ENCODE peak calls at places on chromosomes 13 and 19, in eight cellular contexts. D, Y, R, V, A, U, C and S are unnamed samples.

GRCh38 chr19:39645800-39646411 is 9.8 kb upstream of the LGALS16 start:
- DNase-seq in D (peak), Y (no peak), R (no peak), V (no peak), A (no peak), U (no peak), C (no peak), S (no peak)

GRCh38 chr19:13797870-13798269 is 2.6 kb downstream of the ZSWIM4 start:
- DNase-seq in D (no peak), Y (no peak), R (peak), V (no peak), A (no peak), U (no peak), C (no peak), S (no peak)

GRCh38 chr13:81927347-81927746 is 1586.4 kb upstream of the SPRY2 start:
- DNase-seq in D (no peak), Y (no peak), R (no peak), V (no peak), A (no peak), U (no peak), C (no peak), S (no peak)

GRCh38 chr19:58563823-58564222 is 5.4 kb upstream of the UBE2M start:
- DNase-seq in D (no peak), Y (no peak), R (no peak), V (no peak), A (no peak), U (no peak), C (no peak), S (no peak)

GRCh38 chr13:20964904-20965303 is 62.4 kb upstream of the XPO4 start:
- DNase-seq in D (no peak), Y (peak), R (no peak), V (no peak), A (no peak), U (no peak), C (no peak), S (no peak)

GRCh38 chr19:48970139-48970766 is 5.1 kb downstream of the FTL start:
- DNase-seq in D (no peak), Y (no peak), R (no peak), V (no peak), A (no peak), U (no peak), C (no peak), S (no peak)

GRCh38 chr13:24254151-24254810 is 55.1 kb upstream of the C1QTNF9 start:
- DNase-seq in D (no peak), Y (no peak), R (peak), V (peak), A (no peak), U (peak), C (no peak), S (no peak)

GRCh38 chr13:21234537-21234936 is 58.1 kb downstream of the MRPL57 start:
- DNase-seq in D (peak), Y (peak), R (no peak), V (no peak), A (peak), U (no peak), C (no peak), S (peak)

GRCh38 chr13:99323488-99323887 is 16.3 kb upstream of the GPR183 start:
- DNase-seq in D (no peak), Y (no peak), R (no peak), V (no peak), A (no peak), U (no peak), C (no peak), S (no peak)

GRCh38 chr13:26473571-26474230 is 83.8 kb upstream of the WASF3 start:
- DNase-seq in D (no peak), Y (no peak), R (no peak), V (no peak), A (no peak), U (no peak), C (no peak), S (no peak)

GRCh38 chr13:38409771-38410170 is 60.1 kb downstream of the UFM1 start:
- DNase-seq in D (no peak), Y (no peak), R (no peak), V (no peak), A (no peak), U (no peak), C (no peak), S (no peak)

GRCh38 chr13:44692173-44692713 is 116.1 kb upstream of the TSC22D1 start:
- DNase-seq in D (no peak), Y (no peak), R (no peak), V (no peak), A (no peak), U (no peak), C (no peak), S (no peak)

GRCh38 chr13:93326427-93326826 is 99.8 kb downstream of the GPC6 start:
- DNase-seq in D (no peak), Y (no peak), R (no peak), V (no peak), A (no peak), U (no peak), C (no peak), S (no peak)

GRCh38 chr19:35549174-35549788 is 3.9 kb downstream of the TMEM147 start:
- DNase-seq in D (peak), Y (no peak), R (peak), V (peak), A (peak), U (peak), C (no peak), S (peak)